ENCODE peak calls at places on chromosomes 5 and 9, in ten cellular contexts. L is stomach, C is adrenal gland, Y is bronchial epithelial cell, P is heart left ventricle, R is astrocyte, E is WERI-Rb-1, Q is SJSA1, Z is body of pancreas, A is choroid plexus epithelial cell. G is an unnamed sample.

GRCh38 chr5:128579111-128579510 is 41.1 kb upstream of the FBN2 start:
- DNase-seq in L (no peak), C (no peak), Y (peak), P (no peak), R (peak), E (no peak), Q (no peak), Z (no peak), A (peak), G (peak)

GRCh38 chr9:2180171-2180570 is 165.0 kb downstream of the SMARCA2 start:
- DNase-seq in L (no peak), C (no peak), Y (no peak), P (no peak), R (no peak), E (no peak), Q (no peak), Z (no peak), A (no peak), G (no peak)

GRCh38 chr5:579211-579610 is 32.9 kb upstream of the CEP72 start:
- DNase-seq in L (peak), C (no peak), Y (no peak), P (no peak), R (no peak), E (no peak), Q (no peak), Z (no peak), A (no peak), G (no peak)

GRCh38 chr9:127910613-127911205 is 6.1 kb downstream of the ST6GALNAC4 start:
- DNase-seq in L (no peak), C (no peak), Y (no peak), P (no peak), R (no peak), E (peak), Q (peak), Z (no peak), A (peak), G (peak)

GRCh38 chr5:43041669-43042175 is 1.6 kb upstream of the ANXA2R start:
- DNase-seq in L (peak), C (peak), Y (peak), P (peak), R (peak), E (no peak), Q (peak), Z (peak), A (peak), G (peak)

GRCh38 chr5:155726267-155726666 is 600.7 kb upstream of the SGCD start:
- DNase-seq in L (no peak), C (no peak), Y (peak), P (no peak), R (no peak), E (no peak), Q (no peak), Z (peak), A (peak), G (peak)

GRCh38 chr9:21565137-21565536 is 83.0 kb upstream of the IFNE start:
- DNase-seq in L (no peak), C (no peak), Y (peak), P (no peak), R (peak), E (no peak), Q (no peak), Z (no peak), A (no peak), G (no peak)

GRCh38 chr9:91948423-91949292 is 1.4 kb downstream of the ROR2 start:
- DNase-seq in L (peak), C (peak), Y (peak), P (peak), R (peak), E (peak), Q (peak), Z (peak), A (peak), G (peak)

GRCh38 chr5:6716634-6717149 is 3.5 kb downstream of the TENT4A start:
- DNase-seq in L (no peak), C (no peak), Y (no peak), P (no peak), R (no peak), E (no peak), Q (no peak), Z (no peak), A (no peak), G (no peak)
- H3K4me3 ChIP-seq in L (peak), C (no peak), Y (no peak), P (no peak), R (peak), E (no peak), Q (no peak), Z (no peak), A (no peak), G (peak)

GRCh38 chr5:157322581-157322980 is 56.7 kb downstream of the CYFIP2 start:
- DNase-seq in L (no peak), C (no peak), Y (no peak), P (no peak), R (no peak), E (no peak), Q (no peak), Z (no peak), A (no peak), G (no peak)
- H3K4me3 ChIP-seq in L (no peak), C (no peak), Y (no peak), P (no peak), R (no peak), E (no peak), Q (no peak), Z (no peak), A (no peak), G (no peak)

GRCh38 chr5:31702709-31703108 is 63.8 kb downstream of the PDZD2 start:
- DNase-seq in L (no peak), C (no peak), Y (no peak), P (peak), R (no peak), E (no peak), Q (no peak), Z (no peak), A (no peak), G (no peak)

GRCh38 chr5:31692561-31693221 is 53.8 kb downstream of the PDZD2 start:
- DNase-seq in L (no peak), C (peak), Y (no peak), P (peak), R (no peak), E (no peak), Q (no peak), Z (no peak), A (no peak), G (no peak)

GRCh38 chr5:31701642-31702041 is 62.7 kb downstream of the PDZD2 start:
- DNase-seq in L (no peak), C (no peak), Y (no peak), P (no peak), R (no peak), E (peak), Q (no peak), Z (no peak), A (no peak), G (no peak)

GRCh38 chr5:31703757-31704156 is 64.8 kb downstream of the PDZD2 start:
- DNase-seq in L (no peak), C (no peak), Y (no peak), P (no peak), R (no peak), E (no peak), Q (no peak), Z (no peak), A (no peak), G (no peak)

DNA sequence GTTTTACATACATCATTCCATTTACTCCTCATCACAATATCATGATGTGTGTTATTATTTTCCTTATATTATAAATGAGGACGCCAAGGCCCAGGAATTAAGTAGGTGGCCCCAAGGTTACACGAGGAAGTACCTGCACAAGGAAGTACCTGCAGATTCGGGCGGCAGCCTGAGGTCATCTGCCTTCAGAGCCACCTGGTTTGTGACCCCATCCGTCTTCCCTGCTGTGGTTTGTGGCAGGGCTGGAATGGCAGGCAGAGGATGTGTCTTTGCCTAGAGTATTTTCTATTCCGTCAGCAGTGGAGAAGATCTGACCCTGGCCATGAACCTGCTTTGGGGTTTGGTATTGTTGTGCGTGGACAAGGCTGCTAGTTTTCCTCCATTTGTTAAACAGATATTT is 59.7 kb downstream of the PDZD2 start:
- DNase-seq in L (no peak), C (no peak), Y (no peak), P (no peak), R (no peak), E (no peak), Q (no peak), Z (no peak), A (no peak), G (no peak)
- H3K4me3 ChIP-seq in L (no peak), C (no peak), Y (no peak), P (no peak), R (no peak), E (no peak), Q (no peak), Z (no peak), A (no peak), G (no peak)

GRCh38 chr9:468766-469496 is 254.3 kb downstream of the DOCK8 start:
- DNase-seq in L (no peak), C (no peak), Y (no peak), P (no peak), R (no peak), E (no peak), Q (no peak), Z (peak), A (peak), G (no peak)
- H3K4me3 ChIP-seq in L (peak), C (no peak), Y (no peak), P (peak), R (no peak), E (peak), Q (no peak), Z (no peak), A (peak), G (peak)